ENCODE peak calls at places on chromosomes 2 and 18, in four cellular contexts. One of them, this sample, is unnamed.

GRCh38 chr18:21194871-21195771 is 46.9 kb upstream of the GREB1L start:
- DNase-seq in spleen: no peak
- DNase-seq in fibroblast of lung: peak
- DNase-seq in CD8-positive, alpha-beta T cell: no peak
- DNase-seq in this sample: no peak

GRCh38 chr18:6414723-6415362 is at the start of gene L3MBTL4:
- DNase-seq in fibroblast of lung: no peak
- DNase-seq in CD8-positive, alpha-beta T cell: no peak
- DNase-seq in spleen: peak
- DNase-seq in this sample: peak

GRCh38 chr2:58932801-58933200 is 691.7 kb upstream of the FANCL start:
- DNase-seq in fibroblast of lung: no peak
- DNase-seq in spleen: no peak
- DNase-seq in CD8-positive, alpha-beta T cell: no peak
- DNase-seq in this sample: no peak

GRCh38 chr2:15059870-15060617 is 427.5 kb downstream of the LRATD1 start:
- DNase-seq in CD8-positive, alpha-beta T cell: no peak
- DNase-seq in fibroblast of lung: peak
- DNase-seq in spleen: no peak
- DNase-seq in this sample: no peak

GRCh38 chr18:62070306-62070705 is 116.5 kb downstream of the PIGN start:
- DNase-seq in spleen: no peak
- DNase-seq in CD8-positive, alpha-beta T cell: no peak
- DNase-seq in fibroblast of lung: no peak
- DNase-seq in this sample: no peak

GRCh38 chr2:10063566-10063965 is 16.6 kb downstream of the CYS1 start:
- DNase-seq in CD8-positive, alpha-beta T cell: no peak
- DNase-seq in spleen: no peak
- DNase-seq in fibroblast of lung: no peak
- DNase-seq in this sample: no peak

GRCh38 chr18:54069729-54070128 is 154.7 kb downstream of the MBD2 start:
- DNase-seq in CD8-positive, alpha-beta T cell: no peak
- DNase-seq in spleen: no peak
- DNase-seq in fibroblast of lung: no peak
- DNase-seq in this sample: no peak

GRCh38 chr2:61537590-61538178 is 472 bp downstream of the XPO1 start:
- DNase-seq in spleen: no peak
- DNase-seq in fibroblast of lung: peak
- DNase-seq in CD8-positive, alpha-beta T cell: no peak
- DNase-seq in this sample: peak

GRCh38 chr2:168773719-168774521 is 28.5 kb upstream of the NOSTRIN start:
- DNase-seq in spleen: no peak
- DNase-seq in fibroblast of lung: peak
- DNase-seq in CD8-positive, alpha-beta T cell: no peak
- DNase-seq in this sample: peak

GRCh38 chr2:174931724-174932123 is 73.5 kb downstream of the CHN1 start:
- DNase-seq in fibroblast of lung: peak
- DNase-seq in CD8-positive, alpha-beta T cell: no peak
- DNase-seq in spleen: no peak
- DNase-seq in this sample: no peak

GRCh38 chr2:120403676-120404075 is 57.7 kb downstream of the INHBB start:
- DNase-seq in spleen: peak
- DNase-seq in fibroblast of lung: no peak
- DNase-seq in CD8-positive, alpha-beta T cell: no peak
- DNase-seq in this sample: no peak

GRCh38 chr18:13612111-13612997 is 114.0 kb downstream of the FAM210A start:
- DNase-seq in spleen: peak
- DNase-seq in fibroblast of lung: no peak
- DNase-seq in CD8-positive, alpha-beta T cell: peak
- DNase-seq in this sample: no peak

GRCh38 chr18:74522635-74523548 is 11.4 kb upstream of the CNDP1 start:
- DNase-seq in fibroblast of lung: no peak
- DNase-seq in spleen: peak
- DNase-seq in CD8-positive, alpha-beta T cell: no peak
- DNase-seq in this sample: no peak

GRCh38 chr2:216115224-216115582 is 6.1 kb downstream of the XRCC5 start:
- DNase-seq in CD8-positive, alpha-beta T cell: no peak
- DNase-seq in fibroblast of lung: peak
- DNase-seq in spleen: no peak
- DNase-seq in this sample: no peak

GRCh38 chr18:77617681-77618080 is 368.0 kb downstream of the GALR1 start:
- DNase-seq in fibroblast of lung: peak
- DNase-seq in spleen: no peak
- DNase-seq in CD8-positive, alpha-beta T cell: no peak
- DNase-seq in this sample: no peak

GRCh38 chr18:40037386-40037785 is 1917.6 kb upstream of the PIK3C3 start:
- DNase-seq in spleen: no peak
- DNase-seq in fibroblast of lung: no peak
- DNase-seq in CD8-positive, alpha-beta T cell: no peak
- DNase-seq in this sample: no peak

GRCh38 chr18:78986018-78986481 is 6.4 kb downstream of the SALL3 start:
- DNase-seq in CD8-positive, alpha-beta T cell: no peak
- DNase-seq in spleen: no peak
- DNase-seq in fibroblast of lung: peak
- DNase-seq in this sample: no peak

GRCh38 chr18:11995445-11996189 is 14.3 kb downstream of the IMPA2 start:
- DNase-seq in spleen: peak
- DNase-seq in fibroblast of lung: peak
- DNase-seq in CD8-positive, alpha-beta T cell: peak
- DNase-seq in this sample: peak

GRCh38 chr18:75915941-75916640 is 488.6 kb upstream of the SMIM21 start:
- DNase-seq in spleen: peak
- DNase-seq in fibroblast of lung: peak
- DNase-seq in CD8-positive, alpha-beta T cell: no peak
- DNase-seq in this sample: no peak

GRCh38 chr18:76487782-76488181 is 7.3 kb downstream of the ZNF516 start:
- DNase-seq in spleen: no peak
- DNase-seq in CD8-positive, alpha-beta T cell: no peak
- DNase-seq in fibroblast of lung: no peak
- DNase-seq in this sample: no peak

GRCh38 chr2:85905187-85905666 is 16.4 kb upstream of the ST3GAL5 start:
- DNase-seq in CD8-positive, alpha-beta T cell: no peak
- DNase-seq in spleen: no peak
- DNase-seq in fibroblast of lung: peak
- DNase-seq in this sample: no peak

GRCh38 chr18:52442686-52443085 is 102.7 kb downstream of the DCC start:
- DNase-seq in fibroblast of lung: no peak
- DNase-seq in CD8-positive, alpha-beta T cell: no peak
- DNase-seq in spleen: no peak
- DNase-seq in this sample: no peak

GRCh38 chr18:23191952-23192662 is 56.8 kb downstream of the CABLES1 start:
- DNase-seq in fibroblast of lung: peak
- DNase-seq in CD8-positive, alpha-beta T cell: no peak
- DNase-seq in spleen: peak
- DNase-seq in this sample: peak

GRCh38 chr2:173451137-173451536 is 96.5 kb downstream of the CDCA7 start:
- DNase-seq in CD8-positive, alpha-beta T cell: peak
- DNase-seq in fibroblast of lung: no peak
- DNase-seq in spleen: no peak
- DNase-seq in this sample: no peak

GRCh38 chr2:224658776-224659175 is 57.4 kb downstream of the CCDC195 start:
- DNase-seq in spleen: no peak
- DNase-seq in CD8-positive, alpha-beta T cell: no peak
- DNase-seq in fibroblast of lung: no peak
- DNase-seq in this sample: no peak

GRCh38 chr18:8752329-8752728 is 47.0 kb downstream of the MTCL1 start:
- DNase-seq in spleen: no peak
- DNase-seq in fibroblast of lung: peak
- DNase-seq in CD8-positive, alpha-beta T cell: no peak
- DNase-seq in this sample: no peak

GRCh38 chr2:20457027-20457426 is 10.2 kb downstream of the RHOB start:
- DNase-seq in fibroblast of lung: peak
- DNase-seq in CD8-positive, alpha-beta T cell: no peak
- DNase-seq in spleen: no peak
- DNase-seq in this sample: no peak

GRCh38 chr2:140861666-140862065 is 1269.2 kb downstream of the LRP1B start:
- DNase-seq in CD8-positive, alpha-beta T cell: no peak
- DNase-seq in spleen: no peak
- DNase-seq in fibroblast of lung: no peak
- DNase-seq in this sample: no peak

GRCh38 chr2:46216213-46216612 is 81.0 kb upstream of the EPAS1 start:
- DNase-seq in spleen: no peak
- DNase-seq in fibroblast of lung: peak
- DNase-seq in CD8-positive, alpha-beta T cell: no peak
- DNase-seq in this sample: no peak

GRCh38 chr18:48566588-48566987 is 27.8 kb downstream of the CTIF start:
- DNase-seq in fibroblast of lung: no peak
- DNase-seq in spleen: no peak
- DNase-seq in CD8-positive, alpha-beta T cell: no peak
- DNase-seq in this sample: no peak

DNA sequence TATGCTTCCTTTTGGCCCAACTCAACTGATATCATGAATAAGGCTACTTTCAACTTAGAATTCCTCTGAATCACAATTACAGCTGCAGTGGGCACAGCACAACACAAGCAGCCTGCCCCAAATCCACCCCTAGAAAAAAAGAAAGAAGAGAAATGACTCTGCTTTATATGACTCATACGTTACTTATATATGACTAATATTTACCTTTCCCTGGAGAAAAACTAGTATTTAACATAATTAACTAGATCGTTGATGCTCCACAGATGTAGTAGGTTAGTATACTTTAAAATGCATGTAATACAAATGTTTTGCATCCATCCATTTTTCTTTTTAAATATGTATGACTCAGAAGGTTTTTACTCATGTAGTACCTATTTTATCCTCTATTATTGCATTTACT is 133.3 kb upstream of the UNC80 start:
- DNase-seq in CD8-positive, alpha-beta T cell: no peak
- DNase-seq in spleen: no peak
- DNase-seq in fibroblast of lung: peak
- DNase-seq in this sample: no peak
- TF ChIP-seq CTCF in CD8-positive, alpha-beta T cell: no peak
- TF ChIP-seq CTCF in spleen: no peak
- TF ChIP-seq CTCF in fibroblast of lung: no peak
- TF ChIP-seq CTCF in this sample: peak

GRCh38 chr18:64095056-64095455 is 53.8 kb downstream of the LINC00305 start:
- DNase-seq in fibroblast of lung: no peak
- DNase-seq in spleen: no peak
- DNase-seq in CD8-positive, alpha-beta T cell: no peak
- DNase-seq in this sample: no peak
- H3K27ac ChIP-seq in fibroblast of lung: no peak
- H3K27ac ChIP-seq in spleen: no peak
- H3K27ac ChIP-seq in CD8-positive, alpha-beta T cell: no peak
- H3K27ac ChIP-seq in this sample: no peak

GRCh38 chr2:126864861-126865260 is 33.8 kb upstream of the TEX51 start:
- DNase-seq in spleen: no peak
- DNase-seq in fibroblast of lung: no peak
- DNase-seq in CD8-positive, alpha-beta T cell: no peak
- DNase-seq in this sample: no peak
- TF ChIP-seq CTCF in spleen: no peak
- TF ChIP-seq CTCF in fibroblast of lung: no peak
- TF ChIP-seq CTCF in CD8-positive, alpha-beta T cell: no peak
- TF ChIP-seq CTCF in this sample: no peak

GRCh38 chr2:190835303-190835930 is 45.2 kb upstream of the GLS start:
- DNase-seq in spleen: no peak
- DNase-seq in CD8-positive, alpha-beta T cell: no peak
- DNase-seq in fibroblast of lung: peak
- DNase-seq in this sample: peak
- H3K27ac ChIP-seq in spleen: no peak
- H3K27ac ChIP-seq in CD8-positive, alpha-beta T cell: no peak
- H3K27ac ChIP-seq in fibroblast of lung: no peak
- H3K27ac ChIP-seq in this sample: no peak

GRCh38 chr2:43228341-43228751 is 1.9 kb upstream of the ZFP36L2 start:
- DNase-seq in CD8-positive, alpha-beta T cell: no peak
- DNase-seq in fibroblast of lung: peak
- DNase-seq in spleen: peak
- DNase-seq in this sample: no peak

GRCh38 chr2:43225788-43226557 is 433 bp downstream of the ZFP36L2 start:
- DNase-seq in spleen: peak
- DNase-seq in fibroblast of lung: peak
- DNase-seq in CD8-positive, alpha-beta T cell: peak
- DNase-seq in this sample: peak

GRCh38 chr2:43227830-43228280 is 1.4 kb upstream of the ZFP36L2 start:
- DNase-seq in fibroblast of lung: no peak
- DNase-seq in spleen: no peak
- DNase-seq in CD8-positive, alpha-beta T cell: no peak
- DNase-seq in this sample: no peak

GRCh38 chr2:43226558-43226954 is at the start of gene ZFP36L2:
- DNase-seq in fibroblast of lung: peak
- DNase-seq in spleen: peak
- DNase-seq in CD8-positive, alpha-beta T cell: peak
- DNase-seq in this sample: peak

DNA sequence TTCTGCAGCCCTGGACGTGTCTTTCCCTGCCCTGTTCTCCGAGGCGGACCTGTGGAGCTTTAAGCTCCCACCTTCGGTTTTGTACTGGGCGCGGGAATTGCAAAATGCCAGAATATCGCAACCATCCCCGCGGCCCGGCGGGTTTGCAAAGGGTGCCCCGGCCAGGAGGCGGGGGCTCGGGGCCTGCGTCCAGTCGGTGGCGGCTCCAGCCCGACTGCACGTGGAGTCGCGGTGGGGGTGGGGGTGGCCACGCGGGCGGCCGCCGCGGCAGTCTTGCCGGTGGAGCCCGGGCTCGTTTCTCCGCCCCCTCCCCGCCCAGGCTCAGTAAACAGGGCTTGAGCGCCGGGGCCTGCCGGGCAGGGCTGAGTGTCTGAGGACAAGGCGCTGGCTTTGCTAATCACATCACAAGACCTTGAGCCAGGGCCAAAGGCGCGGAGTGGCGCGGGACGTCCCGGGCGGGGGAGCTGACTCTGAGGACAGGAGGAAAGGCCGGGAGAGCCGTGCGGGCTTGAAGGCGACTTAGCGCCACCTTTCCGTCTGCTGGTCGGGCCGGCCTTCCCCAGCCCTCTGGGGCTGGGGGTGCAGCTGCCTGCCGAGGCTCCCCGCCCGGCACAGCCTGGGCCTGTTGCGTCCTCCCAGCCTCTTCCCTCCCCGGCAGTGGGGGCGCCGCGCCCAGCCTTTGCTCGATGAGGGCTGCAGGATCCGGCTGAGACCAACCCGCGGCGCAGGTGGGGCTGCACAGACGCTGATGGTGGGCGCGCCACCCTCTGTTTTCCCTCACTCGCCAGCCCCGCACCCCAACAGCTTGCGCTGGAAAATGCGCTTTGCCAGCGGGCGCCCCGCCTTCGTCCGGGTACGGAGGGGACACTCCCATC is 786 bp upstream of the ZFP36L2 start:
- DNase-seq in fibroblast of lung: peak
- DNase-seq in CD8-positive, alpha-beta T cell: peak
- DNase-seq in spleen: peak
- DNase-seq in this sample: peak
- TF ChIP-seq CTCF in fibroblast of lung: no peak
- TF ChIP-seq CTCF in CD8-positive, alpha-beta T cell: no peak
- TF ChIP-seq CTCF in spleen: no peak
- TF ChIP-seq CTCF in this sample: peak

GRCh38 chr2:71577209-71577608 is 123.8 kb downstream of the DYSF start:
- DNase-seq in CD8-positive, alpha-beta T cell: no peak
- DNase-seq in spleen: no peak
- DNase-seq in fibroblast of lung: no peak
- DNase-seq in this sample: no peak
- H3K27ac ChIP-seq in CD8-positive, alpha-beta T cell: no peak
- H3K27ac ChIP-seq in spleen: no peak
- H3K27ac ChIP-seq in fibroblast of lung: no peak
- H3K27ac ChIP-seq in this sample: no peak

GRCh38 chr2:232876071-232876977 is 6.3 kb downstream of the SNORC start:
- DNase-seq in spleen: no peak
- DNase-seq in fibroblast of lung: peak
- DNase-seq in CD8-positive, alpha-beta T cell: no peak
- DNase-seq in this sample: no peak
- TF ChIP-seq CTCF in spleen: no peak
- TF ChIP-seq CTCF in fibroblast of lung: peak
- TF ChIP-seq CTCF in CD8-positive, alpha-beta T cell: no peak
- TF ChIP-seq CTCF in this sample: no peak